ENCODE peak calls at places on chromosomes 1 and 21, in four cellular contexts. Q, T, J and H are unnamed samples.

GRCh38 chr1:41347276-41347675 is 14.0 kb upstream of the FOXO6 start:
- DNase-seq in Q (no peak), J (no peak), T (no peak), H (no peak)

GRCh38 chr1:188782220-188782841 is 1695.3 kb downstream of the BRINP3 start:
- DNase-seq in J (no peak), T (peak), Q (peak), H (no peak)

GRCh38 chr1:96072021-96072420 is 649.6 kb upstream of the PTBP2 start:
- DNase-seq in T (no peak), Q (no peak), J (no peak), H (no peak)

GRCh38 chr21:43884861-43885370 is 19.9 kb downstream of the AGPAT3 start:
- DNase-seq in J (no peak), Q (no peak), T (peak), H (no peak)

GRCh38 chr1:161727343-161727924 is 6.1 kb downstream of the FCRLB start:
- DNase-seq in T (peak), J (no peak), Q (peak), H (no peak)

GRCh38 chr1:99146129-99146848 is 118.0 kb upstream of the PLPPR4 start:
- DNase-seq in Q (no peak), T (peak), J (no peak), H (no peak)

GRCh38 chr1:92993581-92993980 is 32.3 kb upstream of the DIPK1A start:
- DNase-seq in J (no peak), T (no peak), Q (no peak), H (no peak)

GRCh38 chr1:182069028-182069466 is 7.5 kb upstream of the ZNF648 start:
- DNase-seq in Q (peak), T (peak), J (no peak), H (peak)

GRCh38 chr1:184322253-184322652 is 64.6 kb upstream of the C1orf21 start:
- DNase-seq in Q (no peak), T (no peak), J (no peak), H (no peak)

GRCh38 chr1:93111065-93111464 is 32.0 kb downstream of the MTF2 start:
- DNase-seq in J (no peak), Q (no peak), T (no peak), H (no peak)

GRCh38 chr21:43328171-43328570 is 98.8 kb downstream of the SIK1 start:
- DNase-seq in Q (no peak), J (no peak), T (no peak), H (no peak)

GRCh38 chr1:155127105-155127671 is 488 bp upstream of the EFNA1 start:
- DNase-seq in T (peak), Q (no peak), J (no peak), H (no peak)

GRCh38 chr1:83961571-83962295 is 37.2 kb downstream of the TTLL7 start:
- DNase-seq in Q (no peak), J (no peak), T (no peak), H (no peak)

GRCh38 chr1:55259906-55260608 is 44.9 kb upstream of the USP24 start:
- DNase-seq in J (peak), Q (no peak), T (no peak), H (no peak)

GRCh38 chr1:7403265-7404045 is 367.6 kb upstream of the VAMP3 start:
- DNase-seq in T (no peak), Q (no peak), J (peak), H (peak)

GRCh38 chr1:192462630-192463029 is 112.9 kb upstream of the RGS1 start:
- DNase-seq in J (no peak), T (no peak), Q (no peak), H (no peak)

GRCh38 chr21:27498025-27498424 is 531.1 kb upstream of the ADAMTS5 start:
- DNase-seq in J (no peak), T (no peak), Q (no peak), H (no peak)

GRCh38 chr1:205009666-205010065 is 33.3 kb upstream of the CNTN2 start:
- DNase-seq in T (no peak), Q (no peak), J (no peak), H (no peak)

GRCh38 chr1:68128157-68128556 is 77.7 kb upstream of the DIRAS3 start:
- DNase-seq in Q (no peak), T (peak), J (peak), H (no peak)

GRCh38 chr1:213327318-213327667 is 276.3 kb downstream of the RPS6KC1 start:
- DNase-seq in T (no peak), J (no peak), Q (peak), H (no peak)

GRCh38 chr1:34863501-34863900 is 4.0 kb upstream of the SMIM12 start:
- DNase-seq in T (no peak), Q (no peak), J (no peak), H (no peak)

GRCh38 chr1:5507340-5507739 is 484.9 kb downstream of the NPHP4 start:
- DNase-seq in T (no peak), Q (no peak), J (no peak), H (no peak)

GRCh38 chr1:183931646-183932271 is 105.8 kb downstream of the COLGALT2 start:
- DNase-seq in T (no peak), J (no peak), Q (no peak), H (no peak)

GRCh38 chr1:118927826-118928225 is 60.3 kb downstream of the TBX15 start:
- DNase-seq in J (no peak), Q (no peak), T (no peak), H (no peak)

GRCh38 chr1:171637928-171638576 is 14.4 kb downstream of the MYOC start:
- DNase-seq in T (no peak), Q (no peak), J (no peak), H (no peak)

GRCh38 chr21:34545079-34545884 is 33.3 kb upstream of the KCNE1 start:
- DNase-seq in J (peak), T (peak), Q (peak), H (peak)

GRCh38 chr21:34546556-34546955 is 34.5 kb upstream of the KCNE1 start:
- DNase-seq in J (no peak), Q (no peak), T (no peak), H (no peak)

GRCh38 chr21:34543017-34543416 is 31.0 kb upstream of the KCNE1 start:
- DNase-seq in Q (no peak), T (no peak), J (no peak), H (no peak)

GRCh38 chr21:34548782-34549376 is 36.9 kb upstream of the KCNE1 start:
- DNase-seq in T (peak), Q (no peak), J (no peak), H (no peak)

DNA sequence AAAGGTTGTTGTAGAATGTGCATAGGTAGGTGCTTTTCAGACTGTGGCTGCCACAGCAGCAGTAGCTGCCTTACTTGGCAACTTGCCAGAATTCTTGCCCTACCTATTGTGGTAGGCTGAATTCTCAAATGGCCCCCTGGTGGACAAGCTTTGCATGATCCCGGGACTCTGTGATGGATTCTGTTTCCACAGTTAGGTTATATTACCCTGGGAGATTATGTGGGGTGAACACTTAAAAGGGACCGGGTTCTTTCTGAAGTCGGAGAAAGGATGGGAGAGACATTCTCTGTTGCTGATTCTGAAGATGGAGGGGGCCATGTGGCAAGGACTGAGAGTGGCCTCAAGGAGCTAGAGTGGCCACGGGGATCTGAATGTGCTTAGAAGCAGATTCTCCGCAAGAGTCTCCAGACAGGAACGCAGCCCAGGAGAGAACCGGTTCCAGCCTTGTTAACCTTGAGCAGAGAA is 32.1 kb upstream of the KCNE1 start:
- DNase-seq in J (no peak), Q (peak), T (peak), H (no peak)
- TF ChIP-seq POLR2AphosphoS5 in J (peak), Q (peak), T (peak), H (no peak)

DNA sequence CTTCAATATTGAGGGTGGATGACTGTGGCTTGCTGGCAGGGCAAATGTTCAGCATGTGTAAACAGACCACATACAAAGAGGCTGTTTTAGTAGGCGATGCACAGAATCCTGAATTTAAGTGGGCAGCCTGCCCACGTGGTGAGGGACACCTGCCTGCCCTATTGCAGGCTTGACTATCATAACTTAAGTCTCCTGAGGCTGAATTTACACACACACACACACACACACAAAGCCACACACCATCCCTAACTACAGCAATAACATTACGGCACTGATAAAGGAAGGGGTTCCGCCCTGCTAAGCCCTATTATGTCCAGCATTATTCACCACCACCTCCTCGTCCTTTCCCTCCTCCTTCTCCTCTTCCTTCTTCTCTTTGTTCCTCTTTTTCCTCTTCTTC is 15.9 kb downstream of the SYT2 start:
- DNase-seq in J (no peak), Q (no peak), T (no peak), H (no peak)
- TF ChIP-seq SPI1 in J (no peak), Q (no peak), T (no peak), H (no peak)

DNA sequence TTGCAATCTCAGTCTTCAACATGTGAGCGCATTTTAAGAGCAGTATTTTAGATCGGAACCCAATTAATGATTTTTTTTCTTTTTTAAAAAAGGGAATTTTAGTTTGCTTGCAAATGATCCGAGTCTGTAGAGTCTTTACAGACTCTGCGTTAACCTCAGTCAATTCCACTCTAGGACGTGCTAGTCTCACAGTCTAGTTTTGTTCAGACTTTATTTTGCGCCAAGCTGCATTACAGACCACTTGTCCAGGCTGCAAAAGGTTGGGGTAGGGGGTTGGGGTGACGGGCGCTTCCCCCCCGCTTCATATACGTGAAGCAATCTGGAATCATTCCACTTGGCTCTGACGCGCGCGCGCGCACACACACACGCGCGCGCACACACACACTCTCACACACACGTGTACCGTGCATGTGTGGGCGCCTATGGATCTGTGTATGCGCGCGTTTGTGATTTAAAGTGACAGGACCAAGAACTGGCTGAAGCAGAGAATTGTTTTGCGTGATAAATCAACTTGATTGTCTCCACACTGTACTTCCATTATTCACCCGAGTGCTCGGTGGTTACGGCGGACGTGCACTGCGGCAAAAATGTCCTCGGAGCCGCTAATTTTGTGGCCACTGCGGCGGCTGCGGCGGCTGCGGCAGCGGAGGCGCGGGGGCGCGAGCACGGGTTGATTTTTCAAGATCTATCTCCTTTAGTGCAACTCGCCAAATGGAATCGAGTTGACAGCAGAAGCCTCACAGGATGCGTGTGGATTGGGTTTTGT is 25.5 kb upstream of the NFIA start:
- DNase-seq in J (no peak), T (peak), Q (peak), H (no peak)
- TF ChIP-seq POLR2AphosphoS5 in J (no peak), T (no peak), Q (no peak), H (no peak)

GRCh38 chr1:232676307-232676706 is 46.4 kb upstream of the SIPA1L2 start:
- DNase-seq in T (no peak), Q (no peak), J (no peak), H (no peak)
- TF ChIP-seq SPI1 in T (no peak), Q (no peak), J (no peak), H (no peak)

GRCh38 chr1:12451560-12451900 is 166.5 kb downstream of the DHRS3 start:
- DNase-seq in T (no peak), J (no peak), Q (no peak), H (no peak)

GRCh38 chr1:12452262-12452661 is 165.7 kb downstream of the DHRS3 start:
- DNase-seq in J (no peak), Q (no peak), T (no peak), H (no peak)

GRCh38 chr1:12448746-12449177 is 169.2 kb downstream of the DHRS3 start:
- DNase-seq in T (peak), Q (no peak), J (no peak), H (no peak)

GRCh38 chr1:12450090-12450764 is 167.8 kb downstream of the DHRS3 start:
- DNase-seq in J (no peak), T (no peak), Q (no peak), H (no peak)

DNA sequence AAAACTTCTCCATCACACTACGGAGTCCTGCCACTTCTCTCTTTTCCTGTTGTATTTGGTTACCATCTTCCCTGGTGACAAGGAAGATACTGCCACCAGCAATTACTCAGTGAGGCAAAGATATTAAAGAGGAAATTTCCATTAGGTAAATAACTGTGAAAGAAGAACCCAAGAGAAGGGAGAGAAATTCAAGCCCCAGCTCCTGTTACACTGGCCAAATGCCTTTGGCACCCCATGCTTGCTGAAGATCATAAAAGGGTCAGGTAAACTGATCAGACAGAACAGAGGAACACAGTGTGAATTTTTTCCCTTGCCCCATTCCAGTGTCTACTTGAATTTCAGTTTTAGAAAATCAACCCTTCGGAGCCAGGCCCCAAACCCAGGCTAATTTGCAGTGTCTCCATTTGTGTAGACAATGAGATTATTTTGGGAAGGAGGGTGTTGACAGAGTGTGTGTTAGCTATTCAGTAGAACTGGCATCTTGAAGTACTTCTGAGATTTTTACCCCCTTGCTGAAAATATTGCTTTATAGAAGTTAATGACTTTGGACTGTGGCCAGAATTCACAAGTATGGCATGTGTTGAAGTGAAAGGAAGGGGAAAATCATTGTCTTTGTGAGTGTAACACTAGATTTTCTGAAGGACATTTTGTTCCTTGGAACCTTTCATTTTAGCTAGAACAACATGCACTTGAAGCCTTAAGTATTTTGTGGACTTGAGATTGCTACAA is 167.0 kb downstream of the DHRS3 start:
- DNase-seq in Q (no peak), J (no peak), T (no peak), H (no peak)
- TF ChIP-seq POLR2AphosphoS5 in Q (no peak), J (no peak), T (no peak), H (no peak)

GRCh38 chr1:30748699-30749401 is 8.7 kb downstream of the LAPTM5 start:
- DNase-seq in Q (peak), J (no peak), T (no peak), H (no peak)

GRCh38 chr1:30751830-30752650 is 5.5 kb downstream of the LAPTM5 start:
- DNase-seq in J (no peak), Q (no peak), T (no peak), H (no peak)

GRCh38 chr1:30750751-30751291 is 6.8 kb downstream of the LAPTM5 start:
- DNase-seq in T (no peak), Q (no peak), J (no peak), H (no peak)

GRCh38 chr1:30748098-30748698 is 9.4 kb downstream of the LAPTM5 start:
- DNase-seq in J (no peak), Q (no peak), T (no peak), H (no peak)

DNA sequence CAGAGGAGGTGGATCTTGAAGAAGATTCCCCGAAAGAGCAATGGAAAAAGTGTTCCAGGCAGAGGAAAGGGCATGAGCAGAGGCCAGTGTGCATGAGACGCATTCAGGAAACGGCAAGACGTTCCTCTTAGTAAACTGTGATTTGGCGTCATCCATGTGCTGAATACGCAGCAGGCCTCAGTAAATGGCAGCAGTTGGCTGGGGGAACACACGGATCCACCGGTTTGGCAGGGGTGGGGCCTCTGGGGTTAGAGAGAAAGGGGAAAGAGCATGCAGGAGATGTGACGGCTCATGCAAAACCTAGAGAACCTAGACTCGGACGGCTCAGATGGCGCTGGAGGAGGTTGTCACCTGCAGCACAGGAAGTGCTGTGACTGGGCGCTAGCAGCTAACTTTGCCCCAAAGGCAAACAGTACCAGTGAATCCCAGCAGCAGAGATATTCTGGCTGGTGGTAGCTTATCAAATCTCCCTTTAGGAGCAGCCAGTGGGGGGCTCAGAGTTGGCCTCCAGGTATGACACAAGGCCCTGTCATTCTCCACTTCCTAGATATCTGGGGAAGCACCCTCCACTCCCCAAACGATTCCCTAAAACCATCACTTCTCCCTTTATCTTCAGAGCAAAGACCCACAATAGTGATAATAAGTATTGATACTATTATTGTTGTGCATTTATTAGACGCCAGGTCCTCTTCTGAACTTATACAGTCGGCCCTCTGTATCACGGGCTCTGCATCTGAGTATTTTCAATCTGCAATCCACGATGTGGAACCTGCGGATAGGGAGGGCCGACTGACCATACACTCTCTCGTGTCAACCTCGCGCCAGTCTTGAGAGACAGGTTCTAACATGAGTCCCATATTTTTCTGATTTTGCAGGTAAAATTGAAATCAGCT is 7.6 kb downstream of the LAPTM5 start:
- DNase-seq in J (no peak), T (no peak), Q (no peak), H (no peak)
- TF ChIP-seq SPI1 in J (peak), T (no peak), Q (no peak), H (peak)

DNA sequence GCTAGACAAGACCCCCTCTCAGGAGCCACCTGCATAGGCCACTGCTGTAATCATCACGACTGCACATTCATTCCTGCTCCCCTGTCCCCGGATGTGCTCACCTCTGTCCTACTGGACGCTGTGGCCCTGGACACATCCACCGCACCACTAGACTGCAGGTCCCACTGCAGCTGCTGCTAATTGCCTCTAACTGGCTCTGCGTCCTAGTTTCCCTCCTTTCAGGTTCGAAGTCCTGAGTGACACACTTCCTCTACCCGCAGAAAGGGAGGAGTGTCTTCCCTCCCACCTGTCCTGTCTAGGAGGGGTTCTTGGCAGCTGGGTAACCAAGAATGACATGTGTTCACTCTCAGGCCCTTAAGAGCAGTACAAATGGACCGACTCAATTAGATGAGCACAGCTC is 40.5 kb upstream of the ITPKB start:
- DNase-seq in Q (no peak), J (no peak), T (no peak), H (no peak)
- TF ChIP-seq POLR2AphosphoS5 in Q (no peak), J (no peak), T (no peak), H (no peak)